ENCODE peak calls at places on chromosomes 3 and 15, in six cellular contexts. M is HCT116, Q is heart left ventricle, J is A549, C is spleen, W is testis. R is an unnamed sample.

GRCh38 chr3:8509961-8510360 is 8.3 kb downstream of the LMCD1 start:
- DNase-seq in Q (no peak), W (no peak), M (peak), J (peak), C (no peak), R (no peak)

GRCh38 chr3:68135145-68135544 is 480.7 kb upstream of the SUCLG2 start:
- DNase-seq in W (no peak), M (no peak), J (no peak), Q (no peak), C (no peak), R (no peak)

GRCh38 chr15:38414351-38414750 is 39.6 kb upstream of the FAM98B start:
- DNase-seq in W (peak), J (peak), M (peak), C (no peak), Q (peak), R (peak)

GRCh38 chr15:86425746-86426145 is 346.1 kb downstream of the AGBL1 start:
- DNase-seq in W (no peak), Q (no peak), C (no peak), M (no peak), J (no peak), R (no peak)

GRCh38 chr3:184733971-184734608 is 22.2 kb upstream of the MAGEF1 start:
- DNase-seq in W (no peak), J (no peak), M (no peak), C (peak), Q (peak), R (no peak)

GRCh38 chr15:25693321-25694237 is 169.5 kb downstream of the ATP10A start:
- DNase-seq in M (no peak), Q (no peak), W (peak), C (peak), J (peak), R (no peak)

GRCh38 chr3:75192065-75192658 is 472.0 kb upstream of the FRG2C start:
- DNase-seq in J (peak), C (no peak), W (peak), M (peak), Q (peak), R (no peak)

GRCh38 chr3:125212509-125213372 is at the start of gene SLC12A8:
- DNase-seq in M (no peak), W (no peak), Q (no peak), C (no peak), J (no peak), R (no peak)

GRCh38 chr15:85614059-85614458 is 180.7 kb downstream of the KLHL25 start:
- DNase-seq in J (no peak), W (no peak), C (no peak), M (no peak), Q (no peak), R (no peak)

GRCh38 chr3:190058486-190059241 is 62.0 kb downstream of the P3H2 start:
- DNase-seq in M (no peak), Q (no peak), C (no peak), W (no peak), J (no peak), R (no peak)

GRCh38 chr15:69979269-69979668 is 118.4 kb downstream of the TLE3 start:
- DNase-seq in C (peak), Q (no peak), W (no peak), J (peak), M (no peak), R (no peak)

GRCh38 chr3:25283596-25283995 is 144.5 kb upstream of the RARB start:
- DNase-seq in J (no peak), Q (no peak), M (no peak), W (no peak), C (no peak), R (no peak)

GRCh38 chr15:68372291-68372811 is 59.6 kb downstream of the ITGA11 start:
- DNase-seq in W (peak), M (peak), C (no peak), J (peak), Q (peak), R (no peak)

GRCh38 chr15:98596885-98597343 is 51.4 kb upstream of the IGF1R start:
- DNase-seq in C (no peak), M (no peak), Q (no peak), W (peak), J (no peak), R (no peak)

GRCh38 chr3:55619186-55619808 is 132.2 kb upstream of the WNT5A start:
- DNase-seq in C (no peak), W (no peak), M (no peak), Q (no peak), J (no peak), R (no peak)

GRCh38 chr3:55621026-55621422 is 133.9 kb upstream of the WNT5A start:
- DNase-seq in C (no peak), W (no peak), Q (no peak), J (no peak), M (no peak), R (no peak)

GRCh38 chr3:55621648-55622047 is 134.5 kb upstream of the WNT5A start:
- DNase-seq in C (no peak), J (no peak), Q (no peak), W (no peak), M (no peak), R (no peak)

GRCh38 chr3:55622116-55622515 is 135.0 kb upstream of the WNT5A start:
- DNase-seq in C (no peak), W (no peak), M (no peak), J (no peak), Q (no peak), R (no peak)

DNA sequence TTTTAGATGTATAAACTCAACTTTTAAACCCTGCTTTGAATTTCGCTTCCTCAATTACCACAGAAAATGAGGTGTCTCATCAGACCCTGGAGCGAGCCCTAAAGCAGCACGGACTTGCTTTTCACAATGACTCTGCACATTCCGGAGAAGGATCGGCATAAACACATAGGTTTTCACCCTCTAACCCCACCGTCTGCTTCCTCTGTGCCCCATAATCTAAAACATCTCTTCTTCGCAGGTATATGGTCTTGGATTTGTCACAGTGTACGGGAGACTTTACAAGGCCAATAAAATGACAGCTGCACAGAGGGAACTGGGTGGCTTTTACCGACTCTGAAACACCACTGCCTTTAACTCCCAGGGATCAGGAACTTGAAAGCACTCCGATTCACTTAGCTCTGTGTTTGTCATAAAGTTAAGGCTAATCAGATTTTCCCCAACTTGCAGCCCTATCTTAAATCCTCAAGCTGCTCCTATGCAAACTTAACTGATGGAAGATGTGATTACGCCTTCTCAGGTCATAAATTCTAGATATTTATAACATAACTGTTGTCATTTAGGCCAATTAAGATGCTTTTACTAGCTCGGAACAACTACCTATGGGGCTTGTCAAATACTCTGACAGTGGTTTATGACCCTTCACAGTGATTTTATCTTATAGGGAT is 133.4 kb upstream of the WNT5A start:
- DNase-seq in Q (no peak), W (no peak), C (no peak), M (no peak), J (no peak), R (no peak)
- H3K27ac ChIP-seq in Q (no peak), W (no peak), C (peak), M (no peak), J (no peak), R (no peak)

GRCh38 chr3:165529451-165529850 is 307.8 kb downstream of the BCHE start:
- DNase-seq in J (no peak), M (no peak), Q (no peak), W (no peak), C (no peak), R (no peak)
- TF ChIP-seq POLR2A in J (no peak), M (no peak), Q (no peak), W (no peak), C (no peak), R (no peak)

DNA sequence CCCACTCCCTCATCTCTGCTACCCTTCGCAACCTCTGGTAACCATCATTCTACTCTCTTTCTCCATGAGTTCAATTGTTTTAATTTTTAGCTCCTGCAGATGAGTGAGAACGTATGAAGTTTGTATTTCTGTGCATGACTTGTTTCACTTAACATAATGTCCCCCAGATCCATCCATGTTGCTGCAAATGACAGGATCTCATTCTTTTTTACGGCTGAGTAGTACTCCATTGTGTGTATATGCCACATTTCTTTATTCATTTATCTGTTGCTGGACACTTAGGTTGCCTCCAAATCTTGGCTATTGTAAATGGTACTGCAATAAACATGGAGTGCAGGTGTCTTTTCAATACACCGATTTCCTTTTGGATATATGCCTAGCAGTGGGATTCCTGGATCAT is 12.1 kb downstream of the GALK2 start:
- DNase-seq in M (no peak), C (no peak), Q (no peak), J (no peak), W (no peak), R (no peak)
- TF ChIP-seq CTCF in M (no peak), C (no peak), Q (no peak), J (no peak), W (no peak), R (no peak)

GRCh38 chr15:29003446-29004233 is 117.9 kb downstream of the APBA2 start:
- DNase-seq in Q (no peak), J (no peak), M (no peak), W (no peak), C (peak), R (no peak)
- H3K27ac ChIP-seq in Q (no peak), J (no peak), M (no peak), W (no peak), C (no peak), R (no peak)

GRCh38 chr15:39783244-39783820 is 691 bp upstream of the FSIP1 start:
- DNase-seq in W (no peak), M (no peak), C (no peak), Q (no peak), J (no peak), R (no peak)

GRCh38 chr15:39781147-39781966 is 1.3 kb downstream of the FSIP1 start:
- DNase-seq in W (no peak), M (no peak), Q (no peak), J (no peak), C (no peak), R (no peak)

GRCh38 chr15:39784125-39784524 is 1.5 kb upstream of the FSIP1 start:
- DNase-seq in J (no peak), M (no peak), W (no peak), C (no peak), Q (no peak), R (no peak)

GRCh38 chr15:39781967-39782292 is 711 bp downstream of the FSIP1 start:
- DNase-seq in W (no peak), C (no peak), J (no peak), Q (no peak), M (no peak), R (no peak)

DNA sequence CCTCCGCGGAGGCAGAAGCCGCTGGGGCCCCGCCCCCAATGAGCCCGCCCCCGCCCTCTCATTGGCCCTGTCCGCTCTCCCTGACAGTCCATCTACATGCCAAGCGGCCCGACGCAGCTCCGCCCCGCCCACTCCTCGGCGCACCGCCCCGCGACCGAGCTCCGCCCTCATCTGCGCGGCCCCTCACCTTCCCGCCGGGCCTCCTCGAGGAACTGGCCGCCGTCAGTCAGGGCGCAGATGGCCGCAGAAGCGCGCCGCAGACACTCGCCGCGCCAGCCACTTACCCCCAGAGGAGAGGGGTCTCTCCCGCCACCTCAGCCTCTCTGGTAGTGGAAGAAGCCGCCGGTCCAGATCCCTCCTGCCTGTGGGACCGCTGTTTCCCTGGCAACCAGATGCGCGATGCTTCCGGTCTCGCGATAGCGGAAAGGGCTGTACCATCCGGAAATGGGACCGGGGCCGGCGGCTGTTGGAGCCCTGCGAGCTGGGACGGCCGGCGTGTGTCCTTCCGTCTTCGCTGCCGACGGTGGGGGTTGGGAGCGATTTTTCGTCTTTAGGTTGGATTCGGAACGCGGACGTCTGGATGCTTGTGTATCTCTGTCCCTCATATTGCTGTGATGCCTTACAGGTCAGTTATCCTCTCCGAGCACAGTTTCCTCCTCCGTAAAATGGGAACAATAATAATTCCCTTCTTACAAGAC is at the start of gene FSIP1:
- DNase-seq in Q (peak), M (peak), C (peak), J (peak), W (peak), R (peak)
- TF ChIP-seq POLR2A in Q (no peak), M (no peak), C (no peak), J (peak), W (no peak), R (peak)